ENCODE peak calls at places on chromosomes 4 and X, in six cellular contexts. One of them, this sample, is unnamed.

GRCh38 chrX:150202641-150203248 is 160.4 kb upstream of the MAMLD1 start:
- DNase-seq in mesendoderm: no peak
- DNase-seq in IMR-90: peak; percentile 63
- DNase-seq in H1: no peak
- DNase-seq in mesenchymal stem cell: peak; percentile 91
- DNase-seq in H9: no peak
- DNase-seq in this sample: no peak

GRCh38 chrX:153030801-153031200 is 25.5 kb upstream of the PNMA3 start:
- DNase-seq in H1: no peak
- DNase-seq in H9: no peak
- DNase-seq in mesenchymal stem cell: no peak
- DNase-seq in mesendoderm: no peak
- DNase-seq in IMR-90: no peak
- DNase-seq in this sample: no peak

GRCh38 chrX:40155617-40156471 is 58.1 kb upstream of the BCOR start:
- DNase-seq in H9: no peak
- DNase-seq in IMR-90: no peak
- DNase-seq in mesendoderm: peak; percentile 37
- DNase-seq in H1: no peak
- DNase-seq in mesenchymal stem cell: no peak
- DNase-seq in this sample: no peak

GRCh38 chr4:55080174-55080865 is 45.1 kb downstream of the KDR start:
- DNase-seq in mesendoderm: peak; percentile 60
- DNase-seq in H1: no peak
- DNase-seq in IMR-90: no peak
- DNase-seq in H9: no peak
- DNase-seq in mesenchymal stem cell: no peak
- DNase-seq in this sample: no peak

GRCh38 chr4:21605006-21605405 is 343.6 kb downstream of the KCNIP4 start:
- DNase-seq in H1: no peak
- DNase-seq in mesenchymal stem cell: no peak
- DNase-seq in H9: no peak
- DNase-seq in mesendoderm: no peak
- DNase-seq in IMR-90: no peak
- DNase-seq in this sample: no peak

GRCh38 chrX:15855562-15856256 is 1.1 kb upstream of the AP1S2 start:
- DNase-seq in mesendoderm: no peak
- DNase-seq in IMR-90: no peak
- DNase-seq in H1: no peak
- DNase-seq in H9: no peak
- DNase-seq in mesenchymal stem cell: peak; percentile 15
- DNase-seq in this sample: no peak

GRCh38 chrX:154401045-154401799 is 3.0 kb downstream of the RPL10 start:
- DNase-seq in H1: no peak
- DNase-seq in H9: peak; percentile 66
- DNase-seq in mesendoderm: peak; percentile 68
- DNase-seq in mesenchymal stem cell: peak; percentile 70
- DNase-seq in IMR-90: peak; percentile 37
- DNase-seq in this sample: no peak

GRCh38 chrX:121871122-121871521 is 823.7 kb downstream of the GLUD2 start:
- DNase-seq in mesenchymal stem cell: no peak
- DNase-seq in H9: no peak
- DNase-seq in mesendoderm: no peak
- DNase-seq in H1: no peak
- DNase-seq in IMR-90: no peak
- DNase-seq in this sample: no peak

GRCh38 chrX:103783971-103784370 is 7.3 kb downstream of the PLP1 start:
- DNase-seq in mesendoderm: no peak
- DNase-seq in mesenchymal stem cell: no peak
- DNase-seq in IMR-90: peak; percentile 11
- DNase-seq in H9: no peak
- DNase-seq in H1: no peak
- DNase-seq in this sample: no peak

GRCh38 chr4:41146196-41146595 is 68.1 kb downstream of the APBB2 start:
- DNase-seq in mesendoderm: no peak
- DNase-seq in H9: no peak
- DNase-seq in mesenchymal stem cell: no peak
- DNase-seq in H1: no peak
- DNase-seq in IMR-90: no peak
- DNase-seq in this sample: no peak

GRCh38 chr4:183132865-183133264 is 33.8 kb downstream of the WWC2 start:
- DNase-seq in H1: no peak
- DNase-seq in mesenchymal stem cell: no peak
- DNase-seq in mesendoderm: no peak
- DNase-seq in H9: no peak
- DNase-seq in IMR-90: no peak
- DNase-seq in this sample: no peak

GRCh38 chr4:183132081-183132480 is 33.0 kb downstream of the WWC2 start:
- DNase-seq in H1: no peak
- DNase-seq in mesendoderm: no peak
- DNase-seq in H9: no peak
- DNase-seq in mesenchymal stem cell: no peak
- DNase-seq in IMR-90: no peak
- DNase-seq in this sample: no peak

GRCh38 chr4:183129675-183130074 is 30.6 kb downstream of the WWC2 start:
- DNase-seq in mesenchymal stem cell: no peak
- DNase-seq in H9: no peak
- DNase-seq in IMR-90: no peak
- DNase-seq in H1: no peak
- DNase-seq in mesendoderm: no peak
- DNase-seq in this sample: no peak

GRCh38 chr4:183130328-183131155 is 31.5 kb downstream of the WWC2 start:
- DNase-seq in H9: no peak
- DNase-seq in H1: no peak
- DNase-seq in IMR-90: peak; percentile 52
- DNase-seq in mesendoderm: no peak
- DNase-seq in mesenchymal stem cell: no peak
- DNase-seq in this sample: no peak

GRCh38 chr4:183129125-183129524 is 30.1 kb downstream of the WWC2 start:
- DNase-seq in mesenchymal stem cell: no peak
- DNase-seq in H9: no peak
- DNase-seq in IMR-90: no peak
- DNase-seq in mesendoderm: no peak
- DNase-seq in H1: no peak
- DNase-seq in this sample: no peak
- H2BK15ac ChIP-seq in mesenchymal stem cell: no peak overlapping the region
- H2BK15ac ChIP-seq in H9: no peak overlapping the region
- H2BK15ac ChIP-seq in IMR-90: no peak overlapping the region
- H2BK15ac ChIP-seq in mesendoderm: no peak overlapping the region
- H2BK15ac ChIP-seq in H1: no peak overlapping the region
- H2BK15ac ChIP-seq in this sample: no peak overlapping the region

GRCh38 chrX:24204331-24204730 is 54.8 kb downstream of the ZFX start:
- DNase-seq in H9: no peak
- DNase-seq in mesenchymal stem cell: no peak
- DNase-seq in H1: no peak
- DNase-seq in IMR-90: peak; percentile 44
- DNase-seq in mesendoderm: no peak
- DNase-seq in this sample: no peak

GRCh38 chrX:24207826-24208225 is 58.3 kb downstream of the ZFX start:
- DNase-seq in H1: no peak
- DNase-seq in H9: no peak
- DNase-seq in mesendoderm: no peak
- DNase-seq in IMR-90: peak; percentile 68
- DNase-seq in mesenchymal stem cell: no peak
- DNase-seq in this sample: no peak

GRCh38 chrX:24203072-24203808 is 53.7 kb downstream of the ZFX start:
- DNase-seq in H1: no peak
- DNase-seq in H9: no peak
- DNase-seq in mesenchymal stem cell: no peak
- DNase-seq in mesendoderm: no peak
- DNase-seq in IMR-90: no peak
- DNase-seq in this sample: no peak

GRCh38 chrX:24202465-24203031 is 53.0 kb downstream of the ZFX start:
- DNase-seq in mesenchymal stem cell: no peak
- DNase-seq in mesendoderm: no peak
- DNase-seq in H9: no peak
- DNase-seq in IMR-90: no peak
- DNase-seq in H1: no peak
- DNase-seq in this sample: no peak

DNA sequence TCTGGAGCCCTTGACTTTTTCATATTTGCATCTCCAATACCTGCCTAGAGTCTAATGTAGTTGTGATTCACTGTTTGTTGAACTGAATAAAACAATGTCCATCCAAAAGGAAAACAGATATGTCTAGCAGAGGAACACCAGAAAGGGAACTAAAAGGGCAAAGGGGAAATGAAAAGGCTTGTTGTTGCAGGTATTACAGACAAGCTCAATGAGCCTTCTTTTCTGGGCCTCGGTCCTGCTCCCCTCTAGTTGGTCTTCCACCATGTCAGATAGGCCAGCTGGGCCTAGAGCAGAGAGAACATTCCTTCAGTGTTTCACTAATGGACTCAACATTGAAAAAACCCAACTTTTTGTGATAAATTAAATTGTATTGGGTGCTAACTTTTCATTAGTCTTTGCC is 55.4 kb downstream of the ZFX start:
- DNase-seq in mesendoderm: no peak
- DNase-seq in IMR-90: no peak
- DNase-seq in mesenchymal stem cell: no peak
- DNase-seq in H9: no peak
- DNase-seq in H1: no peak
- DNase-seq in this sample: no peak
- H3K4ac ChIP-seq in mesendoderm: no peak overlapping the region
- H3K4ac ChIP-seq in IMR-90: no peak overlapping the region
- H3K4ac ChIP-seq in mesenchymal stem cell: no peak overlapping the region
- H3K4ac ChIP-seq in H9: no peak overlapping the region
- H3K4ac ChIP-seq in H1: no peak overlapping the region
- H3K4ac ChIP-seq in this sample: no peak overlapping the region

GRCh38 chr4:102792361-102792936 is 31.7 kb upstream of the MANBA start:
- DNase-seq in H9: no peak
- DNase-seq in H1: no peak
- DNase-seq in mesendoderm: peak; percentile 30
- DNase-seq in IMR-90: no peak
- DNase-seq in mesenchymal stem cell: no peak
- DNase-seq in this sample: no peak

GRCh38 chr4:102787944-102788343 is 27.2 kb upstream of the MANBA start:
- DNase-seq in IMR-90: no peak
- DNase-seq in mesenchymal stem cell: no peak
- DNase-seq in H1: no peak
- DNase-seq in H9: no peak
- DNase-seq in mesendoderm: no peak
- DNase-seq in this sample: no peak

GRCh38 chr4:102789317-102789717 is 28.5 kb upstream of the MANBA start:
- DNase-seq in IMR-90: peak; percentile 83
- DNase-seq in H1: no peak
- DNase-seq in mesendoderm: no peak
- DNase-seq in H9: no peak
- DNase-seq in mesenchymal stem cell: no peak
- DNase-seq in this sample: no peak

GRCh38 chr4:102794999-102795398 is 32.4 kb downstream of the UBE2D3 start:
- DNase-seq in IMR-90: no peak
- DNase-seq in H9: no peak
- DNase-seq in mesendoderm: no peak
- DNase-seq in mesenchymal stem cell: no peak
- DNase-seq in H1: no peak
- DNase-seq in this sample: no peak

DNA sequence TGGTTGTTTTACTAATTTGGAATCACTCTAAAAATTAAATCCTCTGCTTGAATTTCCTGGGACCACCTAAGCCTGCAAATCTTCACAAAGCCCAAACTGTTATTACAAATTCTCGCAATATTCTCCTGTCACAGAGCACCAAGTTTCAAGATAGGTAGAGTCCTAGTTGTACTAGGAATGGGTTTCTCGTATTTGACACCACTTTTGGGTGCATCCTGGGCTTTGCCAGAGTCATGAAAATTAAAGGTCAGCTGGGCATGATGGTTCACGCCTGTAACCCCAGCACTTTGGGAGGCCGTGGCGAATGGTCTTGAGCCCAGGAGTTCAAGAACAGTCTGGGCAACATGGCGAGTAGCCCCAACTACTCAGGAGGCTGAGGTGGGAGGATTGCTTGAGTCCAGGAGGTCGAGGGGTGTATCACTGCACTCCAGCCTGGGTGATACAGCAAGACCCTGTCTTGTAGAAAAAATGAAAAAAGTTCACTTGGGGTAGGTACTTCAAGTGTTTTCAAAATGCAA is 30.6 kb upstream of the MANBA start:
- DNase-seq in mesendoderm: no peak
- DNase-seq in H1: no peak
- DNase-seq in H9: no peak
- DNase-seq in mesenchymal stem cell: no peak
- DNase-seq in IMR-90: no peak
- DNase-seq in this sample: no peak
- H2BK15ac ChIP-seq in mesendoderm: no peak overlapping the region
- H2BK15ac ChIP-seq in H1: no peak overlapping the region
- H2BK15ac ChIP-seq in H9: no peak overlapping the region
- H2BK15ac ChIP-seq in mesenchymal stem cell: no peak overlapping the region
- H2BK15ac ChIP-seq in IMR-90: no peak overlapping the region
- H2BK15ac ChIP-seq in this sample: no peak overlapping the region

DNA sequence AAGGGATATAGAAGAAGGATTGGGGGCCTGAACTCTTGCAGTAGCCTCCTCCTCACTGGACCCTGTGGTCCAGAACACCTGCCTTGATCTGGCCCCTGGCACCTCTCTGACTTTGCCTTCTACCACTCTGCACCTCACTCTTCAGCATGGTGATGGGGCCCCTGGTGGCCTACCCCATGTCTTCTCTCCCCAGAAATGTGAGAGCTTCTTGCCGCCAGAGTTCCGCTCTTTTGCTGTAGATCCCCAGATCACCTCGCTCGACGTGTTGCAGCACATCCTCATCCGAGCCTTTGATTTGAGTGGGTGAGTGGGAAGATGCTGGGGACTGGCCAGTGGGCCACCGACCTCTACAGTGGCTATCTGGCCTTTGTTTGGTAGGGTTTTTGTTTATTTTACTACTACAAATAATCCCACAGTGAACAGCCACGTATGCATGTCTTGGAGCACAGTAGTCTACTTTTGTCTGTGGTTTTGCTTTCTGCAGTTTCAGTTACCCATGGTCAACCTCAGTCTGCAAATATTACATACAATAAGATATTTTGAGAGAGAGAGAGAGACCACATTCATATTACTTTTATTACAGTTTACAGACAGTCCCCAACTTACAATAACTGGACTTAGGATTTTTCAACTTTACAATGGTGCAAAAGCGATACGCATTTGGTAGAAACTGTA is 1.8 kb downstream of the TBC1D25 start:
- DNase-seq in H1: no peak
- DNase-seq in IMR-90: no peak
- DNase-seq in mesenchymal stem cell: no peak
- DNase-seq in H9: no peak
- DNase-seq in mesendoderm: no peak
- DNase-seq in this sample: no peak
- H3K4ac ChIP-seq in H1: no peak overlapping the region
- H3K4ac ChIP-seq in IMR-90: no peak overlapping the region
- H3K4ac ChIP-seq in mesenchymal stem cell: no peak overlapping the region
- H3K4ac ChIP-seq in H9: no peak overlapping the region
- H3K4ac ChIP-seq in mesendoderm: no peak overlapping the region
- H3K4ac ChIP-seq in this sample: no peak overlapping the region

DNA sequence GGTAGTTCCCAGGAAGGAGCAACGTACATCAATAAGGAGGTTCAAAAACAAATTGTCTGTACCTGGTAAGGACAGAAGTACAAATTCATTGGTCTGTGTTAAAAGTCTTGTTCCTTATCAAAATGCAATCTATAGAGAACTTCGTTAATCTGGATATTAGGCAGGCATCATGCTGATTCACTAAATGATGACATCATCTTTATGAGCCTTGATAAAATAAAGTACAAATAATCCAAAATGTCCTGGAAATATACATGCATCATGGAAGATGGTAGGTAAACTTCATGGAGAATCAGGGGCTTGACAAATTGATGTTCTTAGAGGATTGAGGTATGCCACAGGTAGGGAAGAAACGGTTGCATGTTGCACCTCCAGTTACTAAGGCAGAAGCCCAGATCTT is 433.9 kb downstream of the TRIML1 start:
- DNase-seq in H1: no peak
- DNase-seq in H9: no peak
- DNase-seq in mesendoderm: no peak
- DNase-seq in IMR-90: no peak
- DNase-seq in mesenchymal stem cell: no peak
- DNase-seq in this sample: no peak
- H2BK15ac ChIP-seq in H1: no peak overlapping the region
- H2BK15ac ChIP-seq in H9: no peak overlapping the region
- H2BK15ac ChIP-seq in mesendoderm: no peak overlapping the region
- H2BK15ac ChIP-seq in IMR-90: no peak overlapping the region
- H2BK15ac ChIP-seq in mesenchymal stem cell: no peak overlapping the region
- H2BK15ac ChIP-seq in this sample: no peak overlapping the region